ENCODE peak calls at places on chromosomes 3 and 15, in six cellular contexts. G is CD8-positive, alpha-beta T cell; M is AG20443; K is neural crest cell; W is T47D; I is progenitor cell of endocrine pancreas. F is an unnamed sample.

GRCh38 chr15:72117448-72117697 is 577 bp downstream of the MYO9A start:
- DNase-seq in G (peak; percentile 62), M (peak; percentile 89), K (no peak), W (peak; percentile 79), I (peak; percentile 54), F (peak; percentile 80)

GRCh38 chr3:36700537-36701248 is 63.7 kb downstream of the DCLK3 start:
- DNase-seq in G (no peak), M (peak; percentile 79), K (peak; percentile 52), W (peak; percentile 77), I (peak; percentile 54), F (peak; percentile 69)

GRCh38 chr3:130516645-130517512 is at the start of gene COL6A6:
- DNase-seq in G (no peak), M (peak; percentile 47), K (peak; percentile 6), W (no peak), I (no peak), F (peak; percentile 54)

GRCh38 chr3:52456169-52456799 is 880 bp downstream of the NISCH start:
- DNase-seq in G (no peak), M (peak; percentile 73), K (no peak), W (no peak), I (no peak), F (no peak)

GRCh38 chr15:45134046-45134445 is 4.3 kb downstream of the DUOX1 start:
- DNase-seq in G (no peak), M (no peak), K (no peak), W (no peak), I (no peak), F (no peak)

GRCh38 chr3:81440666-81441065 is 320.8 kb downstream of the GBE1 start:
- DNase-seq in G (no peak), M (no peak), K (no peak), W (no peak), I (no peak), F (no peak)

GRCh38 chr3:106728315-106728821 is 648.9 kb upstream of the CCDC54 start:
- DNase-seq in G (no peak), M (peak; percentile 70), K (no peak), W (no peak), I (no peak), F (no peak)

GRCh38 chr15:29860872-29861271 is 38.6 kb upstream of the TJP1 start:
- DNase-seq in G (no peak), M (no peak), K (no peak), W (no peak), I (no peak), F (no peak)

GRCh38 chr3:36579746-36580145 is 184.6 kb downstream of the DCLK3 start:
- DNase-seq in G (no peak), M (no peak), K (no peak), W (no peak), I (no peak), F (no peak)

GRCh38 chr15:87755226-87755625 is 501.3 kb downstream of the NTRK3 start:
- DNase-seq in G (no peak), M (peak; percentile 44), K (no peak), W (no peak), I (no peak), F (no peak)

GRCh38 chr3:98573231-98573728 is 20.1 kb downstream of the CPOX start:
- DNase-seq in G (no peak), M (peak; percentile 22), K (no peak), W (peak; percentile 15), I (no peak), F (no peak)

GRCh38 chr15:40047413-40048154 is 8.6 kb upstream of the SRP14 start:
- DNase-seq in G (peak; percentile 52), M (peak; percentile 45), K (no peak), W (no peak), I (no peak), F (no peak)

GRCh38 chr3:40939113-40940070 is 259.9 kb upstream of the CTNNB1 start:
- DNase-seq in G (no peak), M (no peak), K (no peak), W (no peak), I (peak; percentile 31), F (no peak)

GRCh38 chr3:125683067-125683844 is 88.0 kb upstream of the OSBPL11 start:
- DNase-seq in G (no peak), M (no peak), K (no peak), W (peak; percentile 22), I (no peak), F (no peak)

GRCh38 chr15:67322481-67322880 is 67.9 kb downstream of the IQCH start:
- DNase-seq in G (no peak), M (no peak), K (no peak), W (no peak), I (no peak), F (no peak)

GRCh38 chr3:149245738-149246451 is 24.3 kb upstream of the CP start:
- DNase-seq in G (no peak), M (peak; percentile 67), K (no peak), W (peak; percentile 45), I (no peak), F (no peak)

GRCh38 chr3:112984485-112984884 is 6.3 kb upstream of the GTPBP8 start:
- DNase-seq in G (peak; percentile 55), M (no peak), K (no peak), W (peak; percentile 46), I (no peak), F (no peak)

GRCh38 chr3:47149339-47149933 is 14.5 kb downstream of the SETD2 start:
- DNase-seq in G (no peak), M (no peak), K (no peak), W (no peak), I (no peak), F (no peak)

GRCh38 chr15:43930556-43930955 is 103.8 kb downstream of the WDR76 start:
- DNase-seq in G (no peak), M (no peak), K (no peak), W (no peak), I (no peak), F (no peak)

GRCh38 chr3:149771652-149772271 is 19.5 kb upstream of the COMMD2 start:
- DNase-seq in G (peak; percentile 33), M (peak; percentile 70), K (peak; percentile 71), W (peak; percentile 67), I (peak; percentile 14), F (peak; percentile 71)

GRCh38 chr3:14256561-14257342 is 78.1 kb downstream of the LSM3 start:
- DNase-seq in G (no peak), M (no peak), K (no peak), W (peak; percentile 51), I (no peak), F (peak; percentile 33)

GRCh38 chr15:20340931-20341661 is 200.5 kb downstream of the GOLGA6L6 start:
- DNase-seq in G (peak; percentile 29), M (peak; percentile 53), K (peak; percentile 55), W (peak; percentile 62), I (peak; percentile 87), F (peak; percentile 55)

GRCh38 chr3:189273736-189274135 is 102.0 kb downstream of the TPRG1 start:
- DNase-seq in G (no peak), M (no peak), K (no peak), W (peak; percentile 64), I (no peak), F (no peak)

GRCh38 chr15:56244237-56244810 is 645 bp upstream of the RFX7 start:
- DNase-seq in G (peak; percentile 28), M (peak; percentile 70), K (peak; percentile 49), W (peak; percentile 59), I (peak; percentile 10), F (peak; percentile 41)

F was measured in nephron progenitor cell.